ENCODE peak calls at places on chromosome 6, in four cellular contexts. E is ovary; P is small intestine; W is CD8-positive, alpha-beta memory T cell. G is an unnamed sample.

GRCh38 chr6:119060255-119060907 is 18.1 kb downstream of the FAM184A start:
- DNase-seq in W (no peak), P (no peak), E (no peak), G (no peak)

GRCh38 chr6:157270916-157271315 is 52.4 kb downstream of the TMEM242 start:
- DNase-seq in W (no peak), P (no peak), E (no peak), G (no peak)

GRCh38 chr6:33620158-33620583 is 951 bp upstream of the ITPR3 start:
- DNase-seq in W (peak), E (no peak), P (peak), G (no peak)

GRCh38 chr6:108732101-108732870 is 115.9 kb upstream of the ARMC2 start:
- DNase-seq in W (no peak), P (peak), E (no peak), G (no peak)

GRCh38 chr6:106163446-106163965 is 77.4 kb downstream of the PRDM1 start:
- DNase-seq in W (peak), E (no peak), P (no peak), G (peak)

GRCh38 chr6:33431880-33432541 is 12.1 kb downstream of the SYNGAP1 start:
- DNase-seq in W (no peak), E (no peak), P (no peak), G (no peak)

GRCh38 chr6:63347599-63347998 is 27.8 kb upstream of the LGSN start:
- DNase-seq in W (no peak), P (no peak), E (no peak), G (no peak)

GRCh38 chr6:149903938-149904611 is 6.2 kb upstream of the RAET1E start:
- DNase-seq in P (no peak), E (no peak), W (no peak), G (no peak)

GRCh38 chr6:21864211-21864610 is 270.7 kb downstream of the SOX4 start:
- DNase-seq in W (no peak), P (no peak), E (no peak), G (no peak)

GRCh38 chr6:121437861-121438651 is 2.6 kb downstream of the GJA1 start:
- DNase-seq in W (no peak), E (peak), P (peak), G (no peak)

GRCh38 chr6:43943099-43943766 is 173.2 kb downstream of the VEGFA start:
- DNase-seq in E (no peak), P (no peak), W (no peak), G (no peak)

GRCh38 chr6:80967618-80968017 is 784.9 kb downstream of the TENT5A start:
- DNase-seq in P (no peak), W (no peak), E (no peak), G (no peak)

GRCh38 chr6:111481836-111482235 is 1.2 kb downstream of the REV3L start:
- DNase-seq in W (no peak), E (no peak), P (peak), G (no peak)

GRCh38 chr6:44367686-44368085 is 19.8 kb upstream of the CDC5L start:
- DNase-seq in E (no peak), P (no peak), W (no peak), G (no peak)

GRCh38 chr6:138115877-138116660 is 8.8 kb upstream of the PERP start:
- DNase-seq in W (peak), P (peak), E (peak), G (peak)

GRCh38 chr6:1257778-1258177 is 54.1 kb upstream of the FOXQ1 start:
- DNase-seq in W (no peak), P (no peak), E (no peak), G (no peak)
- H3K27ac ChIP-seq in W (no peak), P (no peak), E (no peak), G (no peak)

GRCh38 chr6:163356324-163356723 is 58.2 kb upstream of the QKI start:
- DNase-seq in P (no peak), E (no peak), W (no peak), G (peak)
- H3K27ac ChIP-seq in P (no peak), E (no peak), W (no peak), G (peak)

DNA sequence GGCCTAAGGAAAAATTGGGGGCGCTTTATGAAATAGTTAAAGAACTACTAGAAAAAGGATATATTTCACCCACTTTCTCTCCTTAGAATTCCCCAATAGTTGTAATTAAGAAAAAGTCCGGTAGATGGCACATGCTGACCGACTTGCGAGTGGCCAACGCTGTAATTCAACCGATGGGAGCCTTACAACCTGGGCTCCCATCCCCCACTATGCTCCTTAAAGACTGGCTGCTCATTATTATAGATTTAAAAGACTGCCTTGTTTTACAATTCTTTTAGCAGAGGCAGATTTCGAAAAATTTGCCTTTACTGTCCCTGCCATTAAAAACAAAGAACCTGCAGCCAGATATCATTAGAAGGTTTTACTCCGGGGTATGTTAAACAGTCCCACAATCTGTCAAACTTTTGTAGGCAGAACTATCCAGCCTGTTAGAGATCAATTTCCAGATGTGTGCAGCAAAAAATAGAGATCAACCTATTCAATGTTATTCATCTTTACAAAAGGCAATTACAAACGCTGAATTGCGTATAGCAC is 58.5 kb upstream of the PRSS16 start:
- DNase-seq in W (peak), E (peak), P (peak), G (peak)
- H3K27ac ChIP-seq in W (peak), E (peak), P (peak), G (no peak)

DNA sequence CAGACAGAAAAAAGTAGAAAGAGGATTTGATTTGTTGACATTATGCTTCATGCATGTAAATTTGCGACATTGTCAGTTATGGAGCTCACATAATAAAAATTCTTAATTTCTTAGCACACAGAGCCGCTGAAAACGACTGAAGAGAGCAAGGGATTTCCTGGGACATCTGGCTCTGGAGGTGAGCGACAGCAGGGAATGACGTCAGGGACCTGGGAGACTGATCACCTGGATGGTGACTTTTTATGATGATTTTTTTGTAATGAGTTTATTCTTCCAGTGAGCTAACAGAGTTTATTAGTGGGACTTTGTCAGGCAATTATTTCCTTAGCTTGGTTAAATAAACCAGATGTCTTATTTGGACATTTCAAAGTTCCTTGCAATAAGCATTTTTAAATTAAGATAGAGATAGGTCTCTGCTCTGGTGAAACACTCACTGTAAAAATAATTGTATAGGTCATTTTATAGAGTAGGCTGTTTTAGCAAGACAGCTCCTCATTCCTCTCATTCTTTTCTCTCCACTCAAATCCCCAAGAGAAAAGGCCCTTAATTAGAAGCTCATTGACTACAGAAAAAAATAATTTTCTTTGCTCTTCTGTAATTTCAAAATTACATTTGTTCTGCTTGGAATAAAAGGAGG is 19.4 kb downstream of the TMEM200A start:
- DNase-seq in P (no peak), E (no peak), W (no peak), G (no peak)
- H3K27ac ChIP-seq in P (no peak), E (no peak), W (no peak), G (no peak)

GRCh38 chr6:85191656-85192055 is 258.2 kb upstream of the NT5E start:
- DNase-seq in W (no peak), E (no peak), P (no peak), G (no peak)

GRCh38 chr6:85192596-85192995 is 257.3 kb upstream of the NT5E start:
- DNase-seq in E (no peak), P (no peak), W (no peak), G (no peak)

GRCh38 chr6:85192186-85192585 is 257.7 kb upstream of the NT5E start:
- DNase-seq in E (no peak), W (no peak), P (no peak), G (no peak)

GRCh38 chr6:85185977-85186376 is 263.9 kb upstream of the NT5E start:
- DNase-seq in E (no peak), P (no peak), W (no peak), G (no peak)

GRCh38 chr6:85186546-85187170 is 263.2 kb upstream of the NT5E start:
- DNase-seq in W (no peak), P (no peak), E (no peak), G (no peak)
- H3K27ac ChIP-seq in W (no peak), P (no peak), E (no peak), G (no peak)

GRCh38 chr6:25004357-25004756 is 68.6 kb upstream of the RIPOR2 start:
- DNase-seq in P (no peak), W (no peak), E (no peak), G (no peak)

GRCh38 chr6:25007269-25007699 is 71.5 kb upstream of the RIPOR2 start:
- DNase-seq in W (no peak), P (no peak), E (no peak), G (no peak)

GRCh38 chr6:25006565-25007001 is 70.8 kb upstream of the RIPOR2 start:
- DNase-seq in P (peak), E (no peak), W (no peak), G (no peak)

GRCh38 chr6:25005010-25005409 is 69.2 kb upstream of the RIPOR2 start:
- DNase-seq in E (no peak), P (no peak), W (no peak), G (no peak)

GRCh38 chr6:25006075-25006474 is 70.3 kb upstream of the RIPOR2 start:
- DNase-seq in E (no peak), P (no peak), W (no peak), G (no peak)
- H3K27ac ChIP-seq in E (no peak), P (no peak), W (no peak), G (peak)

GRCh38 chr6:36829919-36830544 is 9.2 kb downstream of the CPNE5 start:
- DNase-seq in W (no peak), P (peak), E (peak), G (peak)

GRCh38 chr6:36830577-36830976 is 8.7 kb downstream of the CPNE5 start:
- DNase-seq in W (no peak), P (no peak), E (no peak), G (no peak)

GRCh38 chr6:36834576-36835293 is 4.5 kb downstream of the CPNE5 start:
- DNase-seq in E (no peak), P (no peak), W (no peak), G (no peak)

GRCh38 chr6:36833182-36833789 is 6.0 kb downstream of the CPNE5 start:
- DNase-seq in P (no peak), W (no peak), E (no peak), G (no peak)

DNA sequence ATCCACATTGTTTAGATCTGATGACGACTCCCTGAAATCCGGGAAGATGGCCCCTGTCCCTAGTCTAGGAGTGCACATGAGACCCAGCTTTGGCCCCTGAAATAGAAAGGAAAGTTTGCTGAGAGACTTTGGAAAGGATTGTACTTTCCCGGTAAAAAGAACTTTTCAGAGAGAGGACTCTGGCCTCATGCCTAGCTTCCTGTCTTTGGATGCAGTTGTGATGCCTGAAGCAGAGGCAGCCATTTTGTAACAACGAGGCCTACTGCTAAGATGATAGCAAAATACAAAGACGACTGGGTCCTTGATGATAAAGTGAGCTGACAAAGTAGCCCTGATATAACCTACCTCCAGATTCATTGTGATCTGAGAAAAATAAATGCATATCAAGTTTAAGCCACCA is 6.9 kb downstream of the CPNE5 start:
- DNase-seq in P (no peak), E (no peak), W (no peak), G (no peak)
- H3K27ac ChIP-seq in P (no peak), E (no peak), W (no peak), G (no peak)

DNA sequence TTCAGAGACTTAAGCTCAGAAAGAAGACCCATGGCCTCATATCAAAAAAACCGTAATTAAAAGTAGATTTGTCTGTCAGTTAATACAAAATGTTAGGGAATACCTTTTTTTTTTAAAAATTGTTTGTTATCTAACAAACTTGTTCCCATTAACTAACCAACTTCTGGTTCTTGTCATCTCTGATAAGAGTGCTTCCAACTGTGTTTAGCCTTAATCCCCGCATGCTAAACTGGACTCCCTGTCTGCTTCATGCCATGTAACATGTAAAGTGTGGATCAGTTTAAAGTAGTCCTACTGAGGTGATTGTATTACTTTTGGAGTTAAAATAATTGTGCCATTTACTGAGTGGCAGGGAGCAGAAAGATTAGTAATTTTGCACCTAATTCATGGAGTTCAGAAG is 6.3 kb downstream of the JARID2 start:
- DNase-seq in P (no peak), E (no peak), W (no peak), G (no peak)
- H3K27ac ChIP-seq in P (no peak), E (no peak), W (no peak), G (no peak)